ENCODE peak calls at places on chromosomes 7 and 10, in ten cellular contexts. G, M, F, D, U, V, P, R, W and Q are unnamed samples.

GRCh38 chr10:77744249-77744648 is 106.6 kb upstream of the KCNMA1 start:
- DNase-seq in G (no peak), M (no peak), F (no peak), D (no peak), U (no peak), V (no peak), P (no peak), R (no peak), W (no peak), Q (no peak)

GRCh38 chr7:49037348-49038210 is 113.2 kb downstream of the CDC14C start:
- DNase-seq in G (no peak), M (no peak), F (no peak), D (no peak), U (no peak), V (no peak), P (no peak), R (no peak), W (no peak), Q (no peak)

GRCh38 chr7:47032171-47032915 is 549.6 kb downstream of the TNS3 start:
- DNase-seq in G (no peak), M (no peak), F (no peak), D (no peak), U (no peak), V (no peak), P (no peak), R (no peak), W (no peak), Q (no peak)

GRCh38 chr7:15874774-15875173 is 188.3 kb upstream of the MEOX2 start:
- DNase-seq in G (no peak), M (no peak), F (no peak), D (no peak), U (no peak), V (no peak), P (no peak), R (no peak), W (no peak), Q (no peak)

GRCh38 chr7:21670496-21670895 is 127.7 kb downstream of the DNAH11 start:
- DNase-seq in G (no peak), M (no peak), F (no peak), D (no peak), U (no peak), V (no peak), P (no peak), R (no peak), W (no peak), Q (no peak)

GRCh38 chr7:31883761-31884164 is 186.4 kb downstream of the PDE1C start:
- DNase-seq in G (no peak), M (peak; percentile 84), F (no peak), D (peak; percentile 0), U (no peak), V (no peak), P (no peak), R (no peak), W (peak; percentile 49), Q (no peak)

GRCh38 chr10:927131-927530 is 4.4 kb downstream of the LARP4B start:
- DNase-seq in G (no peak), M (no peak), F (no peak), D (no peak), U (no peak), V (no peak), P (no peak), R (no peak), W (no peak), Q (no peak)

GRCh38 chr7:111770116-111770515 is 207.8 kb upstream of the IMMP2L start:
- DNase-seq in G (no peak), M (no peak), F (no peak), D (no peak), U (no peak), V (no peak), P (no peak), R (no peak), W (no peak), Q (no peak)

GRCh38 chr10:80356563-80356999 is at the start of the genes DYDC1 and DYDC2:
- DNase-seq in G (no peak), M (peak; percentile 54), F (no peak), D (no peak), U (peak; percentile 83), V (peak; percentile 80), P (no peak), R (peak; percentile 82), W (no peak), Q (peak; percentile 63)

GRCh38 chr10:102342462-102342861 is 53.0 kb upstream of the NFKB2 start:
- DNase-seq in G (no peak), M (no peak), F (no peak), D (no peak), U (no peak), V (no peak), P (no peak), R (no peak), W (no peak), Q (no peak)

GRCh38 chr7:145105561-145105960 is 269.7 kb upstream of the TPK1 start:
- DNase-seq in G (no peak), M (no peak), F (no peak), D (no peak), U (no peak), V (no peak), P (no peak), R (no peak), W (no peak), Q (no peak)

GRCh38 chr10:108556176-108556575 is 1367.1 kb downstream of the XPNPEP1 start:
- DNase-seq in G (no peak), M (no peak), F (no peak), D (no peak), U (no peak), V (no peak), P (no peak), R (no peak), W (no peak), Q (no peak)